ENCODE peak calls at places on chromosomes 1 and 21, in seven cellular contexts. One of them, this sample, is unnamed.

GRCh38 chr1:56508523-56508983 is 70.8 kb downstream of the PLPP3 start:
- DNase-seq in cardiac muscle cell: no peak
- DNase-seq in tibial nerve: peak; percentile 68
- DNase-seq in OCI-LY7: no peak
- DNase-seq in neural progenitor cell: no peak
- DNase-seq in sigmoid colon: peak; percentile 76
- DNase-seq in psoas muscle: peak; percentile 70
- DNase-seq in this sample: peak; percentile 78

GRCh38 chr1:33348676-33349080 is 27.8 kb upstream of the A3GALT2 start:
- DNase-seq in OCI-LY7: no peak
- DNase-seq in neural progenitor cell: no peak
- DNase-seq in sigmoid colon: peak; percentile 65
- DNase-seq in tibial nerve: no peak
- DNase-seq in psoas muscle: peak; percentile 41
- DNase-seq in cardiac muscle cell: no peak
- DNase-seq in this sample: no peak

GRCh38 chr1:98044071-98044697 is 123.3 kb upstream of the DPYD start:
- DNase-seq in neural progenitor cell: no peak
- DNase-seq in sigmoid colon: no peak
- DNase-seq in OCI-LY7: no peak
- DNase-seq in tibial nerve: no peak
- DNase-seq in psoas muscle: no peak
- DNase-seq in cardiac muscle cell: no peak
- DNase-seq in this sample: no peak

GRCh38 chr1:183416850-183417690 is 1.1 kb downstream of the NMNAT2 start:
- DNase-seq in sigmoid colon: peak; percentile 78
- DNase-seq in OCI-LY7: no peak
- DNase-seq in neural progenitor cell: peak; percentile 90
- DNase-seq in psoas muscle: peak; percentile 60
- DNase-seq in tibial nerve: no peak
- DNase-seq in cardiac muscle cell: peak; percentile 91
- DNase-seq in this sample: peak; percentile 54

GRCh38 chr1:200488375-200489165 is 78.7 kb upstream of the ZNF281 start:
- DNase-seq in sigmoid colon: no peak
- DNase-seq in psoas muscle: no peak
- DNase-seq in tibial nerve: peak; percentile 22
- DNase-seq in cardiac muscle cell: peak; percentile 76
- DNase-seq in neural progenitor cell: peak; percentile 81
- DNase-seq in OCI-LY7: peak; percentile 74
- DNase-seq in this sample: no peak

GRCh38 chr1:165419839-165420238 is 25.1 kb downstream of the RXRG start:
- DNase-seq in psoas muscle: no peak
- DNase-seq in cardiac muscle cell: no peak
- DNase-seq in sigmoid colon: no peak
- DNase-seq in OCI-LY7: no peak
- DNase-seq in tibial nerve: no peak
- DNase-seq in neural progenitor cell: no peak
- DNase-seq in this sample: no peak

GRCh38 chr1:23394176-23394575 is 24.5 kb upstream of the ZNF436 start:
- DNase-seq in neural progenitor cell: no peak
- DNase-seq in tibial nerve: no peak
- DNase-seq in sigmoid colon: no peak
- DNase-seq in OCI-LY7: no peak
- DNase-seq in psoas muscle: no peak
- DNase-seq in cardiac muscle cell: peak; percentile 78
- DNase-seq in this sample: no peak

GRCh38 chr1:12578860-12579422 is 39.1 kb downstream of the DHRS3 start:
- DNase-seq in tibial nerve: no peak
- DNase-seq in psoas muscle: no peak
- DNase-seq in sigmoid colon: no peak
- DNase-seq in neural progenitor cell: no peak
- DNase-seq in cardiac muscle cell: no peak
- DNase-seq in OCI-LY7: no peak
- DNase-seq in this sample: no peak

GRCh38 chr1:178684542-178685000 is 40.5 kb upstream of the RALGPS2 start:
- DNase-seq in tibial nerve: no peak
- DNase-seq in OCI-LY7: no peak
- DNase-seq in cardiac muscle cell: no peak
- DNase-seq in sigmoid colon: no peak
- DNase-seq in neural progenitor cell: no peak
- DNase-seq in psoas muscle: no peak
- DNase-seq in this sample: no peak

GRCh38 chr1:153608742-153609584 is 4.0 kb downstream of the S100A16 start:
- DNase-seq in cardiac muscle cell: peak; percentile 65
- DNase-seq in psoas muscle: peak; percentile 87
- DNase-seq in tibial nerve: peak; percentile 72
- DNase-seq in OCI-LY7: no peak
- DNase-seq in sigmoid colon: peak; percentile 84
- DNase-seq in neural progenitor cell: peak; percentile 77
- DNase-seq in this sample: peak; percentile 80

GRCh38 chr1:16237343-16237830 is 404 bp upstream of the CPLANE2 start:
- DNase-seq in OCI-LY7: no peak
- DNase-seq in cardiac muscle cell: no peak
- DNase-seq in sigmoid colon: peak; percentile 42
- DNase-seq in psoas muscle: no peak
- DNase-seq in neural progenitor cell: no peak
- DNase-seq in tibial nerve: no peak
- DNase-seq in this sample: no peak

GRCh38 chr1:56910441-56910985 is 55.3 kb downstream of the C8B start:
- DNase-seq in cardiac muscle cell: no peak
- DNase-seq in sigmoid colon: no peak
- DNase-seq in neural progenitor cell: no peak
- DNase-seq in tibial nerve: no peak
- DNase-seq in psoas muscle: no peak
- DNase-seq in OCI-LY7: no peak
- DNase-seq in this sample: no peak

GRCh38 chr1:168053681-168054080 is 83.0 kb downstream of the GPR161 start:
- DNase-seq in psoas muscle: no peak
- DNase-seq in sigmoid colon: peak; percentile 50
- DNase-seq in neural progenitor cell: no peak
- DNase-seq in tibial nerve: no peak
- DNase-seq in OCI-LY7: no peak
- DNase-seq in cardiac muscle cell: peak; percentile 10
- DNase-seq in this sample: no peak

GRCh38 chr1:93531193-93531592 is 83.3 kb downstream of the FNBP1L start:
- DNase-seq in cardiac muscle cell: no peak
- DNase-seq in sigmoid colon: no peak
- DNase-seq in OCI-LY7: no peak
- DNase-seq in neural progenitor cell: no peak
- DNase-seq in tibial nerve: no peak
- DNase-seq in psoas muscle: no peak
- DNase-seq in this sample: no peak

GRCh38 chr1:96519851-96520281 is 201.7 kb upstream of the PTBP2 start:
- DNase-seq in psoas muscle: no peak
- DNase-seq in cardiac muscle cell: peak; percentile 15
- DNase-seq in neural progenitor cell: peak; percentile 79
- DNase-seq in tibial nerve: no peak
- DNase-seq in sigmoid colon: peak; percentile 70
- DNase-seq in OCI-LY7: no peak
- DNase-seq in this sample: no peak
- H3K4me1 ChIP-seq in psoas muscle: no peaks in the 10 kb centered on the region
- H3K4me1 ChIP-seq in cardiac muscle cell: peaks cover 17% of the 10 kb centered on the region
- H3K4me1 ChIP-seq in neural progenitor cell: peaks cover 34% of the 10 kb centered on the region
- H3K4me1 ChIP-seq in tibial nerve: no peaks in the 10 kb centered on the region
- H3K4me1 ChIP-seq in sigmoid colon: peaks cover 31% of the 10 kb centered on the region
- H3K4me1 ChIP-seq in OCI-LY7: no peaks in the 10 kb centered on the region
- H3K4me1 ChIP-seq in this sample: no peaks in the 10 kb centered on the region

DNA sequence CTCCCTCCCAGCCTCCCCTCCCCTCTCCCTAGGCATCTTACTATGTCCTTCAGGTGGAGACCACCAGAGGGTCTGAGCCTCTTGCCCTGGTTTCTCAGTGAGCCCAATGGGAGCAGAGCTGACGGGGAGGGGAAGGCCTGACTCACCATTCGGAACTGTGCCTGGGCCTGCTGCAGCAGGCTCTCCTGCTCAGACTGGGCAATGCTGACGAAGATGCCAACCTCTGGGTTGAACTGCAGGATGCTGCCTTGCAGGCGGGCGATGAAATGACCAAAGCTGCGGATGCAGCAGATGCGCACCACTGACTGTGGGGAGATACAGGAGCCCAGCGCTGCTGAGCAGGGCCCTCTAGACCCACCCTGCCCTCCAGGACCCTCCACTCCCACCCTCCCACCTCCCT is 11.0 kb upstream of the PAQR6 start:
- DNase-seq in tibial nerve: no peak
- DNase-seq in psoas muscle: no peak
- DNase-seq in neural progenitor cell: no peak
- DNase-seq in OCI-LY7: no peak
- DNase-seq in cardiac muscle cell: no peak
- DNase-seq in sigmoid colon: no peak
- DNase-seq in this sample: no peak
- H3K36me3 ChIP-seq in tibial nerve: peaks cover 40% of the 10 kb centered on the region
- H3K36me3 ChIP-seq in psoas muscle: peaks cover 16% of the 10 kb centered on the region
- H3K36me3 ChIP-seq in neural progenitor cell: peaks cover 5% of the 10 kb centered on the region
- H3K36me3 ChIP-seq in OCI-LY7: peaks cover 88% of the 10 kb centered on the region
- H3K36me3 ChIP-seq in cardiac muscle cell: peaks cover 56% of the 10 kb centered on the region
- H3K36me3 ChIP-seq in sigmoid colon: peaks cover 69% of the 10 kb centered on the region
- H3K36me3 ChIP-seq in this sample: peaks cover 100% of the 10 kb centered on the region

GRCh38 chr21:34511787-34512451 is at the start of gene KCNE1:
- DNase-seq in OCI-LY7: no peak
- DNase-seq in cardiac muscle cell: no peak
- DNase-seq in neural progenitor cell: no peak
- DNase-seq in sigmoid colon: peak; percentile 80
- DNase-seq in tibial nerve: no peak
- DNase-seq in psoas muscle: no peak
- DNase-seq in this sample: peak; percentile 78
- TF ChIP-seq CTCF in OCI-LY7: no peak
- TF ChIP-seq CTCF in cardiac muscle cell: no peak
- TF ChIP-seq CTCF in neural progenitor cell: no peak
- TF ChIP-seq CTCF in sigmoid colon: no peak
- TF ChIP-seq CTCF in tibial nerve: no peak
- TF ChIP-seq CTCF in psoas muscle: no peak
- TF ChIP-seq CTCF in this sample: no peak

GRCh38 chr1:21636029-21636428 is 33.1 kb downstream of the RAP1GAP start:
- DNase-seq in tibial nerve: no peak
- DNase-seq in cardiac muscle cell: no peak
- DNase-seq in neural progenitor cell: no peak
- DNase-seq in psoas muscle: no peak
- DNase-seq in OCI-LY7: no peak
- DNase-seq in sigmoid colon: no peak
- DNase-seq in this sample: no peak

GRCh38 chr1:21633992-21634475 is 35.1 kb downstream of the RAP1GAP start:
- DNase-seq in neural progenitor cell: no peak
- DNase-seq in tibial nerve: no peak
- DNase-seq in OCI-LY7: no peak
- DNase-seq in cardiac muscle cell: no peak
- DNase-seq in psoas muscle: no peak
- DNase-seq in sigmoid colon: no peak
- DNase-seq in this sample: no peak

GRCh38 chr1:21634481-21635137 is 34.5 kb downstream of the RAP1GAP start:
- DNase-seq in cardiac muscle cell: no peak
- DNase-seq in sigmoid colon: no peak
- DNase-seq in OCI-LY7: no peak
- DNase-seq in neural progenitor cell: no peak
- DNase-seq in tibial nerve: no peak
- DNase-seq in psoas muscle: no peak
- DNase-seq in this sample: no peak

GRCh38 chr1:21633141-21633755 is 35.9 kb downstream of the RAP1GAP start:
- DNase-seq in neural progenitor cell: no peak
- DNase-seq in OCI-LY7: no peak
- DNase-seq in cardiac muscle cell: no peak
- DNase-seq in sigmoid colon: no peak
- DNase-seq in psoas muscle: no peak
- DNase-seq in tibial nerve: no peak
- DNase-seq in this sample: no peak

DNA sequence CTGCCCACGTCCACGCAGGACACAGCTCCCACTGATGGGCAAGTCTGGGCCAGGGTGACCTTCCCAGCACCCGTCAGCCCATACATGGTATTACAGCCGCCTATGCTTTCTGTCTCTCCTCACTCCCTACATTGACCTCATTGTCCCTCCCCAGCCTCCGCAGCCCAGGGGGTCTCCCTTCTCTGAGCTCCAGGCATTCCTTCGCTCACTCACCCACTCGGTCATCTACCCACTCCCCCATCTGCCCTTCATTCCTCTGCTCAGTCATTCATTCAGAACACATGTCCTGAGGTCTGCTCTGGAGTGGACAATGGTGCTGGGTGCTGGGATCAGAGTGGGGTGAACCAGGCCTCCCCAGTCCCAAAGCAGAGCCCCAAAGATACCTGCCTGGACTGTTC is 34.0 kb downstream of the RAP1GAP start:
- DNase-seq in OCI-LY7: no peak
- DNase-seq in neural progenitor cell: no peak
- DNase-seq in tibial nerve: no peak
- DNase-seq in sigmoid colon: no peak
- DNase-seq in cardiac muscle cell: no peak
- DNase-seq in psoas muscle: no peak
- DNase-seq in this sample: no peak
- H3K4me1 ChIP-seq in OCI-LY7: no peaks in the 10 kb centered on the region
- H3K4me1 ChIP-seq in neural progenitor cell: peaks cover 23% of the 10 kb centered on the region
- H3K4me1 ChIP-seq in tibial nerve: no peaks in the 10 kb centered on the region
- H3K4me1 ChIP-seq in sigmoid colon: no peaks in the 10 kb centered on the region
- H3K4me1 ChIP-seq in cardiac muscle cell: no peaks in the 10 kb centered on the region
- H3K4me1 ChIP-seq in psoas muscle: peaks cover 5% of the 10 kb centered on the region
- H3K4me1 ChIP-seq in this sample: peaks cover 8% of the 10 kb centered on the region

GRCh38 chr1:8540971-8541370 is 223.1 kb downstream of the SLC45A1 start:
- DNase-seq in psoas muscle: no peak
- DNase-seq in cardiac muscle cell: no peak
- DNase-seq in neural progenitor cell: no peak
- DNase-seq in tibial nerve: no peak
- DNase-seq in sigmoid colon: no peak
- DNase-seq in OCI-LY7: no peak
- DNase-seq in this sample: no peak

GRCh38 chr1:8539683-8540082 is 221.8 kb downstream of the SLC45A1 start:
- DNase-seq in tibial nerve: no peak
- DNase-seq in sigmoid colon: no peak
- DNase-seq in OCI-LY7: no peak
- DNase-seq in psoas muscle: no peak
- DNase-seq in neural progenitor cell: no peak
- DNase-seq in cardiac muscle cell: no peak
- DNase-seq in this sample: no peak

GRCh38 chr1:8538502-8538901 is 220.6 kb downstream of the SLC45A1 start:
- DNase-seq in OCI-LY7: no peak
- DNase-seq in psoas muscle: no peak
- DNase-seq in tibial nerve: no peak
- DNase-seq in cardiac muscle cell: no peak
- DNase-seq in sigmoid colon: no peak
- DNase-seq in neural progenitor cell: no peak
- DNase-seq in this sample: no peak

GRCh38 chr1:8541961-8542521 is 224.1 kb downstream of the SLC45A1 start:
- DNase-seq in cardiac muscle cell: no peak
- DNase-seq in neural progenitor cell: no peak
- DNase-seq in psoas muscle: no peak
- DNase-seq in sigmoid colon: no peak
- DNase-seq in OCI-LY7: no peak
- DNase-seq in tibial nerve: no peak
- DNase-seq in this sample: no peak

GRCh38 chr1:8540266-8540926 is 222.5 kb downstream of the SLC45A1 start:
- DNase-seq in psoas muscle: no peak
- DNase-seq in neural progenitor cell: no peak
- DNase-seq in tibial nerve: no peak
- DNase-seq in cardiac muscle cell: no peak
- DNase-seq in sigmoid colon: no peak
- DNase-seq in OCI-LY7: no peak
- DNase-seq in this sample: no peak
- H3K36me3 ChIP-seq in psoas muscle: no peaks in the 10 kb centered on the region
- H3K36me3 ChIP-seq in neural progenitor cell: peaks cover 5% of the 10 kb centered on the region
- H3K36me3 ChIP-seq in tibial nerve: no peaks in the 10 kb centered on the region
- H3K36me3 ChIP-seq in cardiac muscle cell: peaks cover 22% of the 10 kb centered on the region
- H3K36me3 ChIP-seq in sigmoid colon: no peaks in the 10 kb centered on the region
- H3K36me3 ChIP-seq in OCI-LY7: peaks cover 42% of the 10 kb centered on the region
- H3K36me3 ChIP-seq in this sample: no peaks in the 10 kb centered on the region

This sample was measured in left lung.